ENCODE peak calls at places on chromosomes 7 and 10, in ten cellular contexts. One of them, this sample, is unnamed.

GRCh38 chr10:29646238-29646902 is 11.6 kb upstream of the SVIL start:
- DNase-seq in tibial artery: peak; percentile 74
- DNase-seq in DMS79 treated with DMSO at 0.1 percent for 48 hours: no peak
- DNase-seq in activated naive CD4-positive, alpha-beta T cell treated with Interleukin-2 at 50 U/mL for 16 hours: peak; percentile 25
- DNase-seq in stimulated activated CD4-positive, alpha-beta T cell treated with anti-CD3 and anti-CD28 coated beads, Interleukin-4, amount 100 ng/mL, for 24 hours: peak; percentile 32
- DNase-seq in lower leg skin: peak; percentile 91
- DNase-seq in fibroblast of the conjunctiva: peak; percentile 96
- DNase-seq in endothelial cell: no peak
- DNase-seq in A549: no peak
- DNase-seq in activated CD8-positive, alpha-beta memory T cell treated with anti-CD3 and anti-CD28 coated beads for 24 hours: no peak
- DNase-seq in this sample: peak; percentile 98

GRCh38 chr7:6323936-6324701 is 51.7 kb upstream of the CYTH3 start:
- DNase-seq in tibial artery: no peak
- DNase-seq in DMS79 treated with DMSO at 0.1 percent for 48 hours: no peak
- DNase-seq in activated naive CD4-positive, alpha-beta T cell treated with Interleukin-2 at 50 U/mL for 16 hours: no peak
- DNase-seq in stimulated activated CD4-positive, alpha-beta T cell treated with anti-CD3 and anti-CD28 coated beads, Interleukin-4, amount 100 ng/mL, for 24 hours: no peak
- DNase-seq in lower leg skin: no peak
- DNase-seq in fibroblast of the conjunctiva: no peak
- DNase-seq in endothelial cell: no peak
- DNase-seq in A549: no peak
- DNase-seq in activated CD8-positive, alpha-beta memory T cell treated with anti-CD3 and anti-CD28 coated beads for 24 hours: no peak
- DNase-seq in this sample: no peak

GRCh38 chr10:10816453-10816852 is 201.2 kb upstream of the CELF2 start:
- DNase-seq in tibial artery: no peak
- DNase-seq in DMS79 treated with DMSO at 0.1 percent for 48 hours: no peak
- DNase-seq in activated naive CD4-positive, alpha-beta T cell treated with Interleukin-2 at 50 U/mL for 16 hours: no peak
- DNase-seq in stimulated activated CD4-positive, alpha-beta T cell treated with anti-CD3 and anti-CD28 coated beads, Interleukin-4, amount 100 ng/mL, for 24 hours: no peak
- DNase-seq in lower leg skin: no peak
- DNase-seq in fibroblast of the conjunctiva: no peak
- DNase-seq in endothelial cell: no peak
- DNase-seq in A549: no peak
- DNase-seq in activated CD8-positive, alpha-beta memory T cell treated with anti-CD3 and anti-CD28 coated beads for 24 hours: no peak
- DNase-seq in this sample: no peak

GRCh38 chr10:73060738-73061635 is 35.7 kb downstream of the P4HA1 start:
- DNase-seq in tibial artery: no peak
- DNase-seq in DMS79 treated with DMSO at 0.1 percent for 48 hours: peak; percentile 26
- DNase-seq in activated naive CD4-positive, alpha-beta T cell treated with Interleukin-2 at 50 U/mL for 16 hours: no peak
- DNase-seq in stimulated activated CD4-positive, alpha-beta T cell treated with anti-CD3 and anti-CD28 coated beads, Interleukin-4, amount 100 ng/mL, for 24 hours: no peak
- DNase-seq in lower leg skin: no peak
- DNase-seq in fibroblast of the conjunctiva: no peak
- DNase-seq in endothelial cell: no peak
- DNase-seq in A549: peak; percentile 47
- DNase-seq in activated CD8-positive, alpha-beta memory T cell treated with anti-CD3 and anti-CD28 coated beads for 24 hours: no peak
- DNase-seq in this sample: peak; percentile 6

GRCh38 chr10:72243822-72244437 is 27.9 kb upstream of the ASCC1 start:
- DNase-seq in tibial artery: peak; percentile 92
- DNase-seq in DMS79 treated with DMSO at 0.1 percent for 48 hours: no peak
- DNase-seq in activated naive CD4-positive, alpha-beta T cell treated with Interleukin-2 at 50 U/mL for 16 hours: no peak
- DNase-seq in stimulated activated CD4-positive, alpha-beta T cell treated with anti-CD3 and anti-CD28 coated beads, Interleukin-4, amount 100 ng/mL, for 24 hours: no peak
- DNase-seq in lower leg skin: peak; percentile 94
- DNase-seq in fibroblast of the conjunctiva: peak; percentile 97
- DNase-seq in endothelial cell: no peak
- DNase-seq in A549: peak; percentile 96
- DNase-seq in activated CD8-positive, alpha-beta memory T cell treated with anti-CD3 and anti-CD28 coated beads for 24 hours: no peak
- DNase-seq in this sample: peak; percentile 90

GRCh38 chr7:44321796-44322195 is 3.6 kb downstream of the CAMK2B start:
- DNase-seq in tibial artery: no peak
- DNase-seq in DMS79 treated with DMSO at 0.1 percent for 48 hours: no peak
- DNase-seq in activated naive CD4-positive, alpha-beta T cell treated with Interleukin-2 at 50 U/mL for 16 hours: no peak
- DNase-seq in stimulated activated CD4-positive, alpha-beta T cell treated with anti-CD3 and anti-CD28 coated beads, Interleukin-4, amount 100 ng/mL, for 24 hours: no peak
- DNase-seq in lower leg skin: no peak
- DNase-seq in fibroblast of the conjunctiva: no peak
- DNase-seq in endothelial cell: no peak
- DNase-seq in A549: no peak
- DNase-seq in activated CD8-positive, alpha-beta memory T cell treated with anti-CD3 and anti-CD28 coated beads for 24 hours: no peak
- DNase-seq in this sample: no peak

GRCh38 chr10:71401969-71402368 is 5.2 kb downstream of the CDH23 start:
- DNase-seq in tibial artery: no peak
- DNase-seq in DMS79 treated with DMSO at 0.1 percent for 48 hours: no peak
- DNase-seq in activated naive CD4-positive, alpha-beta T cell treated with Interleukin-2 at 50 U/mL for 16 hours: no peak
- DNase-seq in stimulated activated CD4-positive, alpha-beta T cell treated with anti-CD3 and anti-CD28 coated beads, Interleukin-4, amount 100 ng/mL, for 24 hours: no peak
- DNase-seq in lower leg skin: peak; percentile 37
- DNase-seq in fibroblast of the conjunctiva: no peak
- DNase-seq in endothelial cell: no peak
- DNase-seq in A549: no peak
- DNase-seq in activated CD8-positive, alpha-beta memory T cell treated with anti-CD3 and anti-CD28 coated beads for 24 hours: no peak
- DNase-seq in this sample: no peak

GRCh38 chr7:55965805-55966421 is 1.5 kb downstream of the NIPSNAP2 start:
- DNase-seq in tibial artery: no peak
- DNase-seq in DMS79 treated with DMSO at 0.1 percent for 48 hours: no peak
- DNase-seq in activated naive CD4-positive, alpha-beta T cell treated with Interleukin-2 at 50 U/mL for 16 hours: no peak
- DNase-seq in stimulated activated CD4-positive, alpha-beta T cell treated with anti-CD3 and anti-CD28 coated beads, Interleukin-4, amount 100 ng/mL, for 24 hours: no peak
- DNase-seq in lower leg skin: no peak
- DNase-seq in fibroblast of the conjunctiva: peak; percentile 57
- DNase-seq in endothelial cell: no peak
- DNase-seq in A549: no peak
- DNase-seq in activated CD8-positive, alpha-beta memory T cell treated with anti-CD3 and anti-CD28 coated beads for 24 hours: no peak
- DNase-seq in this sample: no peak